ENCODE peak calls at places on chromosomes 4 and X, in five cellular contexts. T, I, N, D and P are unnamed samples.

GRCh38 chrX:120334603-120335002 is 23.3 kb upstream of the TMEM255A start:
- DNase-seq in T (no peak), I (no peak), N (no peak), D (no peak), P (no peak)

GRCh38 chr4:140092094-140092820 is 61.7 kb downstream of the MAML3 start:
- DNase-seq in T (no peak), I (peak), N (peak), D (no peak), P (peak)

GRCh38 chr4:2333356-2333841 is 71.5 kb upstream of the MXD4 start:
- DNase-seq in T (no peak), I (no peak), N (peak), D (no peak), P (no peak)

GRCh38 chr4:15525080-15525479 is 55.4 kb downstream of the CC2D2A start:
- DNase-seq in T (no peak), I (no peak), N (no peak), D (no peak), P (no peak)

GRCh38 chr4:138178566-138178965 is 63.6 kb downstream of the SLC7A11 start:
- DNase-seq in T (no peak), I (no peak), N (no peak), D (no peak), P (no peak)

GRCh38 chr4:51895816-51896408 is 53.0 kb downstream of the DCUN1D4 start:
- DNase-seq in T (peak), I (peak), N (peak), D (peak), P (peak)

GRCh38 chr4:59179372-59179771 is 2020.8 kb upstream of the ADGRL3 start:
- DNase-seq in T (no peak), I (no peak), N (no peak), D (no peak), P (no peak)

GRCh38 chr4:112029642-112030235 is 115.5 kb upstream of the FAM241A start:
- DNase-seq in T (no peak), I (peak), N (no peak), D (no peak), P (no peak)

GRCh38 chr4:100870940-100871772 is 353.3 kb upstream of the EMCN start:
- DNase-seq in T (no peak), I (no peak), N (no peak), D (no peak), P (no peak)

GRCh38 chr4:21726255-21726815 is 222.2 kb downstream of the KCNIP4 start:
- DNase-seq in T (no peak), I (no peak), N (no peak), D (no peak), P (no peak)

GRCh38 chr4:82201805-82202636 is 171.8 kb downstream of the HNRNPD start:
- DNase-seq in T (peak), I (peak), N (peak), D (no peak), P (no peak)

GRCh38 chr4:166996216-166996615 is 238.1 kb downstream of the SPOCK3 start:
- DNase-seq in T (no peak), I (no peak), N (no peak), D (no peak), P (no peak)

GRCh38 chrX:107506596-107507031 is 57.2 kb downstream of the FRMPD3 start:
- DNase-seq in T (no peak), I (no peak), N (no peak), D (no peak), P (no peak)

GRCh38 chrX:100995469-100995868 is 26.0 kb downstream of the ARL13A start:
- DNase-seq in T (peak), I (no peak), N (peak), D (no peak), P (no peak)

GRCh38 chr4:47528651-47529050 is 43.6 kb downstream of the ATP10D start:
- DNase-seq in T (no peak), I (no peak), N (peak), D (no peak), P (no peak)

GRCh38 chr4:40149960-40150385 is 46.9 kb upstream of the RHOH start:
- DNase-seq in T (peak), I (peak), N (peak), D (peak), P (peak)

GRCh38 chr4:150236626-150237025 is 158.4 kb downstream of the DCLK2 start:
- DNase-seq in T (no peak), I (no peak), N (peak), D (no peak), P (no peak)

GRCh38 chr4:81566076-81566663 is 94.5 kb upstream of the RASGEF1B start:
- DNase-seq in T (no peak), I (no peak), N (no peak), D (no peak), P (no peak)

GRCh38 chr4:22237155-22237751 is 278.6 kb downstream of the ADGRA3 start:
- DNase-seq in T (peak), I (peak), N (peak), D (peak), P (peak)